ENCODE peak calls at places on chromosomes 1 and 21, in seven cellular contexts. N is HuH-7.5; H is left cardiac atrium; B is erythroblast; L is neural crest cell; K is A172; Y is stimulated activated CD4-positive, alpha-beta T cell treated with anti-CD3 and anti-CD28 coated beads, Interleukin-12 subunit alpha, Interleukin-12 subunit beta, amount 100 ng/mL, for 24 hours. Q is an unnamed sample.

GRCh38 chr1:205237526-205238484 is 10.1 kb downstream of the TMCC2 start:
- DNase-seq in N (no peak), H (no peak), B (peak), L (no peak), K (no peak), Y (peak), Q (peak)

GRCh38 chr1:157691285-157691920 is 9.2 kb downstream of the FCRL3 start:
- DNase-seq in H (no peak), K (peak), Y (no peak), L (no peak), N (peak), B (peak), Q (no peak)

GRCh38 chr1:16006010-16006409 is 2.0 kb downstream of the SRARP start:
- DNase-seq in B (no peak), K (no peak), N (no peak), H (no peak), Y (no peak), L (no peak), Q (no peak)

GRCh38 chr1:241499910-241500309 is 19.6 kb downstream of the FH start:
- DNase-seq in H (no peak), Y (no peak), N (no peak), L (no peak), K (peak), B (peak), Q (no peak)

GRCh38 chr1:230459463-230459862 is 33.3 kb upstream of the PGBD5 start:
- DNase-seq in K (peak), L (no peak), Y (no peak), H (no peak), B (no peak), N (no peak), Q (no peak)

GRCh38 chr21:38751379-38752050 is 54.2 kb upstream of the ETS2 start:
- DNase-seq in H (peak), B (no peak), K (no peak), N (no peak), Y (no peak), L (no peak), Q (no peak)

GRCh38 chr1:100387209-100387608 is 34.9 kb downstream of the CDC14A start:
- DNase-seq in Y (no peak), L (no peak), B (no peak), N (no peak), H (no peak), K (peak), Q (no peak)

GRCh38 chr1:6271001-6271400 is 10.1 kb upstream of the GPR153 start:
- DNase-seq in K (no peak), B (no peak), H (no peak), N (no peak), L (no peak), Y (no peak), Q (no peak)